ENCODE peak calls at places on chromosomes 1 and 21, in nine cellular contexts. T is psoas muscle, W is colonic mucosa, M is M059J, C is hepatic stellate cell, D is GM13976, V is NCI-H526, Q is amygdala, P is NCI-H1930. E is an unnamed sample.

GRCh38 chr1:197632651-197633050 is 142.6 kb downstream of the DENND1B start:
- DNase-seq in T (no peak), W (no peak), M (no peak), C (no peak), D (no peak), V (no peak), Q (no peak), P (no peak), E (no peak)

GRCh38 chr21:37402251-37402867 is 35.8 kb downstream of the DYRK1A start:
- DNase-seq in T (no peak), W (no peak), M (no peak), C (no peak), D (no peak), V (no peak), Q (no peak), P (no peak), E (no peak)

GRCh38 chr21:38787461-38788274 is 18.1 kb upstream of the ETS2 start:
- DNase-seq in T (no peak), W (peak; percentile 86), M (peak; percentile 99), C (no peak), D (no peak), V (peak; percentile 98), Q (no peak), P (no peak), E (no peak)

GRCh38 chr1:113760102-113760804 is 967 bp upstream of the PHTF1 start:
- DNase-seq in T (no peak), W (no peak), M (peak; percentile 13), C (no peak), D (no peak), V (no peak), Q (no peak), P (no peak), E (no peak)

GRCh38 chr1:216464489-216464888 is 41.2 kb upstream of the USH2A start:
- DNase-seq in T (no peak), W (no peak), M (peak; percentile 84), C (peak; percentile 50), D (no peak), V (no peak), Q (no peak), P (no peak), E (peak; percentile 59)

GRCh38 chr1:184866991-184867788 is 107.1 kb downstream of the NIBAN1 start:
- DNase-seq in T (no peak), W (no peak), M (peak; percentile 95), C (peak; percentile 29), D (peak; percentile 53), V (no peak), Q (no peak), P (no peak), E (peak; percentile 33)

GRCh38 chr1:155698382-155699038 is 9.6 kb downstream of the DAP3 start:
- DNase-seq in T (no peak), W (no peak), M (peak; percentile 55), C (no peak), D (no peak), V (no peak), Q (no peak), P (no peak), E (no peak)

GRCh38 chr21:46116189-46116845 is 18.4 kb downstream of the COL6A2 start:
- DNase-seq in T (no peak), W (no peak), M (no peak), C (no peak), D (no peak), V (no peak), Q (no peak), P (no peak), E (no peak)

GRCh38 chr1:94385354-94385947 is 32.7 kb upstream of the ABCD3 start:
- DNase-seq in T (no peak), W (peak; percentile 37), M (no peak), C (no peak), D (no peak), V (no peak), Q (no peak), P (no peak), E (no peak)

GRCh38 chr1:36328713-36329112 is 5.3 kb upstream of the EVA1B start:
- DNase-seq in T (no peak), W (peak; percentile 50), M (no peak), C (no peak), D (no peak), V (no peak), Q (no peak), P (no peak), E (no peak)

GRCh38 chr1:52288286-52288685 is 77.7 kb downstream of the CC2D1B start:
- DNase-seq in T (no peak), W (no peak), M (peak; percentile 69), C (no peak), D (no peak), V (no peak), Q (no peak), P (no peak), E (peak; percentile 6)

GRCh38 chr1:214331827-214332423 is 51.0 kb downstream of the SMYD2 start:
- DNase-seq in T (peak; percentile 23), W (peak; percentile 53), M (peak; percentile 45), C (peak; percentile 69), D (peak; percentile 80), V (no peak), Q (no peak), P (no peak), E (no peak)

GRCh38 chr1:222750651-222751050 is 13.6 kb downstream of the FAM177B start:
- DNase-seq in T (no peak), W (no peak), M (no peak), C (no peak), D (no peak), V (no peak), Q (no peak), P (no peak), E (no peak)

GRCh38 chr1:38221006-38221649 is 174.5 kb upstream of the POU3F1 start:
- DNase-seq in T (no peak), W (no peak), M (peak; percentile 21), C (peak; percentile 76), D (no peak), V (no peak), Q (no peak), P (no peak), E (no peak)

GRCh38 chr1:12196641-12197482 is 30.1 kb downstream of the TNFRSF1B start:
- DNase-seq in T (no peak), W (no peak), M (no peak), C (no peak), D (no peak), V (no peak), Q (no peak), P (peak; percentile 35), E (no peak)

GRCh38 chr1:229714964-229715603 is 89.0 kb downstream of the URB2 start:
- DNase-seq in T (no peak), W (peak; percentile 56), M (peak; percentile 60), C (no peak), D (peak; percentile 37), V (peak; percentile 27), Q (no peak), P (no peak), E (peak; percentile 9)

GRCh38 chr1:234871710-234872262 is 256.9 kb downstream of the TOMM20 start:
- DNase-seq in T (no peak), W (no peak), M (peak; percentile 84), C (no peak), D (no peak), V (no peak), Q (no peak), P (no peak), E (no peak)

GRCh38 chr1:231603598-231604275 is 22.9 kb upstream of the DISC1 start:
- DNase-seq in T (no peak), W (peak; percentile 59), M (peak; percentile 70), C (no peak), D (peak; percentile 51), V (peak; percentile 21), Q (no peak), P (peak; percentile 32), E (peak; percentile 61)

GRCh38 chr1:106360252-106360651 is 696.2 kb upstream of the PRMT6 start:
- DNase-seq in T (no peak), W (no peak), M (no peak), C (no peak), D (no peak), V (no peak), Q (no peak), P (no peak), E (no peak)

GRCh38 chr21:25885880-25886279 is 151.1 kb downstream of the GABPA start:
- DNase-seq in T (no peak), W (no peak), M (no peak), C (no peak), D (no peak), V (no peak), Q (no peak), P (no peak), E (no peak)